ENCODE peak calls at places on chromosomes 6 and 20, in five cellular contexts. Q is iPS DF 6.9; L is GM23248; N is CD8-positive, alpha-beta memory T cell; Z is suprapubic skin. Y is an unnamed sample.

GRCh38 chr20:48189177-48189576 is 403.9 kb upstream of the SULF2 start:
- DNase-seq in Q (peak), L (peak), N (no peak), Z (no peak), Y (no peak)

GRCh38 chr6:104632565-104632964 is 227.2 kb downstream of the HACE1 start:
- DNase-seq in Q (no peak), L (no peak), N (no peak), Z (no peak), Y (no peak)

GRCh38 chr20:8837396-8837795 is 231.5 kb upstream of the PLCB4 start:
- DNase-seq in Q (no peak), L (peak), N (no peak), Z (no peak), Y (no peak)

GRCh38 chr6:167933290-167933689 is 64.2 kb upstream of the KIF25 start:
- DNase-seq in Q (no peak), L (no peak), N (no peak), Z (no peak), Y (no peak)

GRCh38 chr20:2295286-2295685 is 515 bp upstream of the TGM3 start:
- DNase-seq in Q (no peak), L (no peak), N (no peak), Z (no peak), Y (no peak)

GRCh38 chr6:145839653-145840052 is 25.1 kb upstream of the FBXO30 start:
- DNase-seq in Q (no peak), L (no peak), N (no peak), Z (no peak), Y (no peak)

GRCh38 chr6:26202201-26202611 is 115.0 kb downstream of the HFE start:
- DNase-seq in Q (no peak), L (no peak), N (no peak), Z (no peak), Y (no peak)

GRCh38 chr6:129102741-129103140 is 219.8 kb downstream of the LAMA2 start:
- DNase-seq in Q (no peak), L (no peak), N (no peak), Z (no peak), Y (no peak)

GRCh38 chr6:166989427-166990034 is 9.7 kb upstream of the CEP43 start:
- DNase-seq in Q (no peak), L (peak), N (peak), Z (no peak), Y (no peak)

GRCh38 chr20:1462834-1463233 is 3.8 kb downstream of the NSFL1C start:
- DNase-seq in Q (no peak), L (no peak), N (no peak), Z (no peak), Y (no peak)

GRCh38 chr20:44204156-44204831 is 6.3 kb downstream of the OSER1 start:
- DNase-seq in Q (no peak), L (peak), N (no peak), Z (no peak), Y (no peak)

GRCh38 chr6:170463101-170463721 is 89.9 kb downstream of the PSMB1 start:
- DNase-seq in Q (no peak), L (no peak), N (no peak), Z (no peak), Y (no peak)

GRCh38 chr20:59020938-59021551 is 1.8 kb downstream of the TUBB1 start:
- DNase-seq in Q (no peak), L (peak), N (no peak), Z (no peak), Y (no peak)

GRCh38 chr20:11845311-11845710 is 72.4 kb upstream of the BTBD3 start:
- DNase-seq in Q (no peak), L (peak), N (no peak), Z (no peak), Y (no peak)

GRCh38 chr20:1854246-1854645 is 41.0 kb upstream of the SIRPA start:
- DNase-seq in Q (no peak), L (no peak), N (no peak), Z (no peak), Y (no peak)

GRCh38 chr20:50995506-50995905 is 27.4 kb downstream of the KCNG1 start:
- DNase-seq in Q (no peak), L (peak), N (no peak), Z (no peak), Y (no peak)

GRCh38 chr20:62739581-62740285 is 31.1 kb downstream of the NTSR1 start:
- DNase-seq in Q (no peak), L (peak), N (peak), Z (peak), Y (no peak)

DNA sequence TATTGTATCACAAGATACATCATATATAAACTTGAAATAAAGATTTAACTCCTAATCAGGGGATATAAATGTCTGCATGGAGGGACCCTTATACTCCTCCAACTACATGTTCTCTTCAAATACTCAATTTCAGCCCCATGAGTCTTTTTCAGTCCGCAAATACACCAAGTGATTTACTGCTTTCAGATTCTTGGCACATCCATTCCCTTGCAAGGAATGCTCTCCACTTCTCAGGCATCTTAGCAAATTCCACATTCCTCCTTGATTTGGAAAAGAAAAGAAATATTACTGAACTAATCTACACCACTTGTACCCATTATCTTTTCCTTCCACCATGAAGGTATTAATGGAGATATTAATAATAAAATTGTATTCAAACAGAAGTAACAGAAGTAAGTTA is 999.4 kb upstream of the GJE1 start:
- DNase-seq in Q (no peak), L (no peak), N (no peak), Z (no peak), Y (no peak)
- H3K27ac ChIP-seq in Q (no peak), L (no peak), N (no peak), Z (no peak), Y (peak)

GRCh38 chr6:137870286-137870685 is 3.2 kb downstream of the TNFAIP3 start:
- DNase-seq in Q (no peak), L (no peak), N (peak), Z (no peak), Y (no peak)
- H3K27ac ChIP-seq in Q (no peak), L (no peak), N (peak), Z (peak), Y (no peak)

DNA sequence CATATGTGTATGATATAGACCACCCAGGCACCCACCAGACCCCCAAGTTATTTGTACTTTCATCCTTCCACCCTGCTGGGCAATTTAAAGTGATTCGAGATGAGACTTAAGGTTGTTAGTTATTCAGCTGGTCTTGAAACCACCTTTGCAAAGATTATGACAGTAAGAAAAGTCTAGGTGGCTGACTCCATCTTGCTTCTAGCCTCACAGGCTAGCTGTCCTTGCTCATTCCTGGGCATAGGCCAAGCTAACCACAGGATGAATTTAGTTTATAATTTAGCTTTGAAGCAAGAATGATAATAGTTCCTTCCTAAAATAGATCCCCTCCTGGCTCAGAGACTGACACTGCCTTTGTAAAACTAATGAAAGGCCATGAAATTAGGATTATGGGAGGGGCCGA is 71.9 kb upstream of the IYD start:
- DNase-seq in Q (no peak), L (no peak), N (no peak), Z (no peak), Y (no peak)
- H3K27ac ChIP-seq in Q (no peak), L (peak), N (peak), Z (no peak), Y (no peak)

GRCh38 chr6:159053781-159054398 is 9.1 kb upstream of the TAGAP start:
- DNase-seq in Q (no peak), L (no peak), N (no peak), Z (no peak), Y (no peak)

GRCh38 chr6:159059099-159059498 is 14.3 kb upstream of the TAGAP start:
- DNase-seq in Q (no peak), L (no peak), N (no peak), Z (no peak), Y (no peak)

GRCh38 chr6:159056941-159057340 is 12.2 kb upstream of the TAGAP start:
- DNase-seq in Q (no peak), L (no peak), N (no peak), Z (no peak), Y (no peak)

GRCh38 chr6:159056432-159056831 is 11.6 kb upstream of the TAGAP start:
- DNase-seq in Q (no peak), L (no peak), N (no peak), Z (no peak), Y (no peak)

GRCh38 chr6:159056003-159056402 is 11.2 kb upstream of the TAGAP start:
- DNase-seq in Q (no peak), L (no peak), N (no peak), Z (no peak), Y (no peak)
- H3K27ac ChIP-seq in Q (no peak), L (no peak), N (no peak), Z (no peak), Y (no peak)